ENCODE peak calls at places on chromosome 1, in five cellular contexts. One of them, this sample, is unnamed.

GRCh38 chr1:57319165-57319564 is 104.7 kb downstream of the DAB1 start:
- DNase-seq in iPS DF 6.9: no peak
- DNase-seq in left cardiac atrium: no peak
- DNase-seq in activated CD4-positive, alpha-beta T cell treated with anti-CD3 and anti-CD28 coated beads for 36 hours: no peak
- DNase-seq in A172: no peak
- DNase-seq in this sample: peak

GRCh38 chr1:12151465-12151864 is 15.3 kb upstream of the TNFRSF1B start:
- DNase-seq in A172: no peak
- DNase-seq in left cardiac atrium: no peak
- DNase-seq in activated CD4-positive, alpha-beta T cell treated with anti-CD3 and anti-CD28 coated beads for 36 hours: no peak
- DNase-seq in iPS DF 6.9: no peak
- DNase-seq in this sample: no peak

GRCh38 chr1:3005771-3006170 is 15.5 kb upstream of the ACTRT2 start:
- DNase-seq in iPS DF 6.9: no peak
- DNase-seq in A172: no peak
- DNase-seq in left cardiac atrium: no peak
- DNase-seq in activated CD4-positive, alpha-beta T cell treated with anti-CD3 and anti-CD28 coated beads for 36 hours: no peak
- DNase-seq in this sample: no peak

GRCh38 chr1:206909167-206909882 is 12.1 kb downstream of the IL24 start:
- DNase-seq in A172: no peak
- DNase-seq in activated CD4-positive, alpha-beta T cell treated with anti-CD3 and anti-CD28 coated beads for 36 hours: peak
- DNase-seq in iPS DF 6.9: no peak
- DNase-seq in left cardiac atrium: peak
- DNase-seq in this sample: peak

GRCh38 chr1:216997831-216998230 is 274.6 kb upstream of the ESRRG start:
- DNase-seq in iPS DF 6.9: no peak
- DNase-seq in left cardiac atrium: no peak
- DNase-seq in A172: no peak
- DNase-seq in activated CD4-positive, alpha-beta T cell treated with anti-CD3 and anti-CD28 coated beads for 36 hours: no peak
- DNase-seq in this sample: no peak

GRCh38 chr1:184545601-184546000 is 158.8 kb downstream of the C1orf21 start:
- DNase-seq in left cardiac atrium: no peak
- DNase-seq in activated CD4-positive, alpha-beta T cell treated with anti-CD3 and anti-CD28 coated beads for 36 hours: no peak
- DNase-seq in A172: no peak
- DNase-seq in iPS DF 6.9: no peak
- DNase-seq in this sample: peak

GRCh38 chr1:89827902-89828301 is 7.1 kb downstream of the LRRC8D start:
- DNase-seq in A172: no peak
- DNase-seq in activated CD4-positive, alpha-beta T cell treated with anti-CD3 and anti-CD28 coated beads for 36 hours: no peak
- DNase-seq in iPS DF 6.9: no peak
- DNase-seq in left cardiac atrium: no peak
- DNase-seq in this sample: no peak

GRCh38 chr1:25793585-25794170 is 6.3 kb upstream of the SELENON start:
- DNase-seq in A172: no peak
- DNase-seq in left cardiac atrium: no peak
- DNase-seq in activated CD4-positive, alpha-beta T cell treated with anti-CD3 and anti-CD28 coated beads for 36 hours: no peak
- DNase-seq in iPS DF 6.9: no peak
- DNase-seq in this sample: no peak

GRCh38 chr1:71049951-71050598 is 2.5 kb upstream of the PTGER3 start:
- DNase-seq in left cardiac atrium: no peak
- DNase-seq in activated CD4-positive, alpha-beta T cell treated with anti-CD3 and anti-CD28 coated beads for 36 hours: no peak
- DNase-seq in A172: peak
- DNase-seq in iPS DF 6.9: peak
- DNase-seq in this sample: peak

GRCh38 chr1:169327875-169328274 is 39.7 kb downstream of the NME7 start:
- DNase-seq in activated CD4-positive, alpha-beta T cell treated with anti-CD3 and anti-CD28 coated beads for 36 hours: no peak
- DNase-seq in left cardiac atrium: no peak
- DNase-seq in A172: no peak
- DNase-seq in iPS DF 6.9: no peak
- DNase-seq in this sample: no peak

GRCh38 chr1:43949663-43950062 is 2.9 kb downstream of the IPO13 start:
- DNase-seq in left cardiac atrium: no peak
- DNase-seq in A172: no peak
- DNase-seq in activated CD4-positive, alpha-beta T cell treated with anti-CD3 and anti-CD28 coated beads for 36 hours: no peak
- DNase-seq in iPS DF 6.9: no peak
- DNase-seq in this sample: no peak

GRCh38 chr1:214328770-214329455 is 48.0 kb downstream of the SMYD2 start:
- DNase-seq in iPS DF 6.9: peak
- DNase-seq in activated CD4-positive, alpha-beta T cell treated with anti-CD3 and anti-CD28 coated beads for 36 hours: peak
- DNase-seq in left cardiac atrium: peak
- DNase-seq in A172: peak
- DNase-seq in this sample: peak

GRCh38 chr1:163307479-163308171 is 14.1 kb upstream of the NUF2 start:
- DNase-seq in left cardiac atrium: no peak
- DNase-seq in A172: peak
- DNase-seq in activated CD4-positive, alpha-beta T cell treated with anti-CD3 and anti-CD28 coated beads for 36 hours: no peak
- DNase-seq in iPS DF 6.9: no peak
- DNase-seq in this sample: no peak

GRCh38 chr1:24635195-24635843 is 7.8 kb upstream of the SRRM1 start:
- DNase-seq in iPS DF 6.9: no peak
- DNase-seq in A172: peak
- DNase-seq in activated CD4-positive, alpha-beta T cell treated with anti-CD3 and anti-CD28 coated beads for 36 hours: no peak
- DNase-seq in left cardiac atrium: no peak
- DNase-seq in this sample: peak

GRCh38 chr1:49190138-49190537 is 413.4 kb upstream of the BEND5 start:
- DNase-seq in A172: no peak
- DNase-seq in left cardiac atrium: no peak
- DNase-seq in iPS DF 6.9: no peak
- DNase-seq in activated CD4-positive, alpha-beta T cell treated with anti-CD3 and anti-CD28 coated beads for 36 hours: no peak
- DNase-seq in this sample: no peak

GRCh38 chr1:7388488-7389185 is 382.5 kb upstream of the VAMP3 start:
- DNase-seq in activated CD4-positive, alpha-beta T cell treated with anti-CD3 and anti-CD28 coated beads for 36 hours: no peak
- DNase-seq in iPS DF 6.9: no peak
- DNase-seq in A172: peak
- DNase-seq in left cardiac atrium: peak
- DNase-seq in this sample: no peak

GRCh38 chr1:166925791-166926483 is 49.4 kb downstream of the ILDR2 start:
- DNase-seq in activated CD4-positive, alpha-beta T cell treated with anti-CD3 and anti-CD28 coated beads for 36 hours: no peak
- DNase-seq in A172: peak
- DNase-seq in iPS DF 6.9: no peak
- DNase-seq in left cardiac atrium: no peak
- DNase-seq in this sample: peak

GRCh38 chr1:26731233-26731902 is 35.6 kb downstream of the ARID1A start:
- DNase-seq in A172: no peak
- DNase-seq in activated CD4-positive, alpha-beta T cell treated with anti-CD3 and anti-CD28 coated beads for 36 hours: no peak
- DNase-seq in left cardiac atrium: no peak
- DNase-seq in iPS DF 6.9: no peak
- DNase-seq in this sample: no peak

GRCh38 chr1:245859510-245860114 is 647.5 kb downstream of the SMYD3 start:
- DNase-seq in A172: peak
- DNase-seq in left cardiac atrium: no peak
- DNase-seq in activated CD4-positive, alpha-beta T cell treated with anti-CD3 and anti-CD28 coated beads for 36 hours: peak
- DNase-seq in iPS DF 6.9: no peak
- DNase-seq in this sample: peak

GRCh38 chr1:117605164-117605810 is 561 bp upstream of the TENT5C start:
- DNase-seq in activated CD4-positive, alpha-beta T cell treated with anti-CD3 and anti-CD28 coated beads for 36 hours: no peak
- DNase-seq in A172: no peak
- DNase-seq in iPS DF 6.9: no peak
- DNase-seq in left cardiac atrium: peak
- DNase-seq in this sample: no peak

GRCh38 chr1:201538618-201539551 is at the start of gene NAV1:
- DNase-seq in left cardiac atrium: peak
- DNase-seq in iPS DF 6.9: no peak
- DNase-seq in activated CD4-positive, alpha-beta T cell treated with anti-CD3 and anti-CD28 coated beads for 36 hours: peak
- DNase-seq in A172: peak
- DNase-seq in this sample: no peak

GRCh38 chr1:68973459-68974244 is 476.8 kb upstream of the DEPDC1 start:
- DNase-seq in iPS DF 6.9: no peak
- DNase-seq in left cardiac atrium: no peak
- DNase-seq in A172: peak
- DNase-seq in activated CD4-positive, alpha-beta T cell treated with anti-CD3 and anti-CD28 coated beads for 36 hours: no peak
- DNase-seq in this sample: peak

GRCh38 chr1:8663090-8663802 is 154.2 kb downstream of the RERE start:
- DNase-seq in left cardiac atrium: no peak
- DNase-seq in A172: no peak
- DNase-seq in activated CD4-positive, alpha-beta T cell treated with anti-CD3 and anti-CD28 coated beads for 36 hours: no peak
- DNase-seq in iPS DF 6.9: no peak
- DNase-seq in this sample: no peak

GRCh38 chr1:228007801-228008341 is 1.1 kb downstream of the WNT3A start:
- DNase-seq in activated CD4-positive, alpha-beta T cell treated with anti-CD3 and anti-CD28 coated beads for 36 hours: no peak
- DNase-seq in A172: no peak
- DNase-seq in iPS DF 6.9: no peak
- DNase-seq in left cardiac atrium: no peak
- DNase-seq in this sample: no peak